ENCODE peak calls at places on chromosomes 6 and 20, in ten cellular contexts. D is CD8-positive, alpha-beta memory T cell; Y is left ventricle myocardium inferior; K is uterus; H is heart left ventricle; F is tibial nerve; G is heart right ventricle; Q is stomach; A is endodermal cell; T is H1. W is an unnamed sample. For H3K36me3 and H3K27me3, the result is how much of the 10 kb centered on the place peaks cover.

GRCh38 chr20:50624351-50625016 is 66.9 kb downstream of the RIPOR3 start:
- DNase-seq in D (no peak), Y (no peak), K (no peak), H (no peak), F (no peak), G (no peak), Q (peak), A (no peak), T (no peak), W (no peak)

GRCh38 chr6:34057790-34058189 is 88.1 kb downstream of the GRM4 start:
- DNase-seq in D (no peak), Y (no peak), K (no peak), H (no peak), F (no peak), G (no peak), Q (no peak), A (no peak), T (no peak), W (no peak)

GRCh38 chr6:81876977-81877376 is 124.5 kb upstream of the TENT5A start:
- DNase-seq in D (no peak), Y (no peak), K (no peak), H (no peak), F (no peak), G (no peak), Q (no peak), A (no peak), T (no peak), W (no peak)

GRCh38 chr20:2402271-2402980 is 21.7 kb downstream of the TGM6 start:
- DNase-seq in D (no peak), Y (no peak), K (no peak), H (no peak), F (no peak), G (no peak), Q (no peak), A (no peak), T (no peak), W (no peak)

GRCh38 chr6:15960740-15961629 is 167.9 kb upstream of the MYLIP start:
- DNase-seq in D (no peak), Y (no peak), K (no peak), H (no peak), F (no peak), G (no peak), Q (no peak), A (peak), T (peak), W (no peak)

GRCh38 chr6:158605266-158605878 is 39.2 kb downstream of the DYNLT1 start:
- DNase-seq in D (peak), Y (no peak), K (peak), H (no peak), F (peak), G (no peak), Q (peak), A (peak), T (peak), W (peak)

GRCh38 chr20:58577139-58577806 is 62.1 kb upstream of the APCDD1L start:
- DNase-seq in D (no peak), Y (no peak), K (no peak), H (no peak), F (no peak), G (no peak), Q (no peak), A (no peak), T (no peak), W (no peak)

GRCh38 chr6:45718901-45719300 is 296.8 kb downstream of the CLIC5 start:
- DNase-seq in D (no peak), Y (no peak), K (no peak), H (no peak), F (no peak), G (no peak), Q (no peak), A (no peak), T (no peak), W (no peak)

GRCh38 chr20:12173333-12173732 is 255.6 kb downstream of the BTBD3 start:
- DNase-seq in D (no peak), Y (no peak), K (no peak), H (no peak), F (no peak), G (no peak), Q (no peak), A (no peak), T (no peak), W (peak)

GRCh38 chr20:36336204-36336603 is 30.1 kb downstream of the DLGAP4 start:
- DNase-seq in D (no peak), Y (no peak), K (no peak), H (no peak), F (no peak), G (no peak), Q (no peak), A (no peak), T (no peak), W (no peak)

GRCh38 chr20:53186630-53187029 is 214.5 kb downstream of the TSHZ2 start:
- DNase-seq in D (no peak), Y (no peak), K (no peak), H (no peak), F (no peak), G (no peak), Q (no peak), A (no peak), T (no peak), W (no peak)

GRCh38 chr20:54257090-54257816 is 49.4 kb downstream of the PFDN4 start:
- DNase-seq in D (no peak), Y (no peak), K (peak), H (no peak), F (no peak), G (no peak), Q (no peak), A (no peak), T (peak), W (peak)

GRCh38 chr20:22925613-22925983 is 109.5 kb upstream of the SSTR4 start:
- DNase-seq in D (no peak), Y (no peak), K (no peak), H (no peak), F (no peak), G (no peak), Q (no peak), A (no peak), T (no peak), W (no peak)

GRCh38 chr20:34262488-34263288 is 21.5 kb downstream of the ASIP start:
- DNase-seq in D (no peak), Y (peak), K (peak), H (peak), F (no peak), G (peak), Q (peak), A (peak), T (no peak), W (peak)

GRCh38 chr6:11354019-11354418 is 121.6 kb upstream of the NEDD9 start:
- DNase-seq in D (no peak), Y (peak), K (peak), H (peak), F (no peak), G (peak), Q (no peak), A (peak), T (no peak), W (no peak)

GRCh38 chr20:53677447-53678314 is 84.0 kb upstream of the ZNF217 start:
- DNase-seq in D (no peak), Y (peak), K (peak), H (peak), F (no peak), G (no peak), Q (peak), A (peak), T (no peak), W (no peak)

GRCh38 chr20:53841741-53842140 is 228.7 kb downstream of the BCAS1 start:
- DNase-seq in D (no peak), Y (no peak), K (no peak), H (no peak), F (no peak), G (no peak), Q (no peak), A (no peak), T (no peak), W (no peak)

GRCh38 chr20:51182571-51182970 is 159.7 kb upstream of the KCNG1 start:
- DNase-seq in D (no peak), Y (no peak), K (no peak), H (no peak), F (no peak), G (no peak), Q (no peak), A (no peak), T (no peak), W (no peak)

GRCh38 chr20:16434087-16434664 is 139.1 kb downstream of the KIF16B start:
- DNase-seq in D (peak), Y (peak), K (peak), H (peak), F (peak), G (peak), Q (peak), A (peak), T (peak), W (peak)

GRCh38 chr20:1326031-1326930 is 2.7 kb downstream of the SDCBP2 start:
- DNase-seq in D (no peak), Y (peak), K (peak), H (peak), F (no peak), G (no peak), Q (no peak), A (peak), T (no peak), W (no peak)

GRCh38 chr6:165308926-165309731 is at the start of gene C6orf118:
- DNase-seq in D (no peak), Y (peak), K (no peak), H (peak), F (no peak), G (peak), Q (no peak), A (peak), T (peak), W (peak)

GRCh38 chr6:130888246-130888645 is 61.0 kb downstream of the SMLR1 start:
- DNase-seq in D (no peak), Y (no peak), K (no peak), H (no peak), F (no peak), G (no peak), Q (no peak), A (no peak), T (no peak), W (no peak)

GRCh38 chr6:107600936-107601335 is 111.0 kb downstream of the SOBP start:
- DNase-seq in D (no peak), Y (no peak), K (no peak), H (peak), F (no peak), G (no peak), Q (peak), A (peak), T (no peak), W (peak)

GRCh38 chr6:125867483-125867935 is 76.7 kb downstream of the NCOA7 start:
- DNase-seq in D (no peak), Y (no peak), K (no peak), H (no peak), F (no peak), G (no peak), Q (no peak), A (peak), T (peak), W (peak)

GRCh38 chr6:2780109-2780730 is 15.0 kb downstream of the WRNIP1 start:
- DNase-seq in D (no peak), Y (no peak), K (no peak), H (no peak), F (no peak), G (no peak), Q (no peak), A (no peak), T (no peak), W (no peak)

GRCh38 chr6:95978230-95978629 is 37.5 kb upstream of the FUT9 start:
- DNase-seq in D (no peak), Y (no peak), K (no peak), H (no peak), F (no peak), G (no peak), Q (no peak), A (no peak), T (no peak), W (no peak)

GRCh38 chr6:41652876-41653641 is 14.8 kb downstream of the MDFI start:
- DNase-seq in D (no peak), Y (no peak), K (no peak), H (no peak), F (no peak), G (no peak), Q (peak), A (peak), T (no peak), W (peak)

GRCh38 chr20:37511605-37512275 is 9.3 kb upstream of the NNAT start:
- DNase-seq in D (no peak), Y (no peak), K (no peak), H (no peak), F (no peak), G (no peak), Q (no peak), A (no peak), T (no peak), W (peak)

GRCh38 chr20:36736451-36737182 is 9.3 kb downstream of the NDRG3 start:
- DNase-seq in D (no peak), Y (no peak), K (no peak), H (no peak), F (no peak), G (no peak), Q (no peak), A (peak), T (no peak), W (no peak)

GRCh38 chr6:166626177-166627038 is 643 bp downstream of the RPS6KA2 start:
- DNase-seq in D (peak), Y (no peak), K (no peak), H (peak), F (no peak), G (no peak), Q (peak), A (peak), T (no peak), W (peak)

GRCh38 chr20:11716239-11716944 is 201.3 kb upstream of the BTBD3 start:
- DNase-seq in D (no peak), Y (no peak), K (no peak), H (no peak), F (no peak), G (no peak), Q (no peak), A (peak), T (peak), W (peak)

GRCh38 chr20:3121271-3121911 is 36.9 kb upstream of the AVP start:
- DNase-seq in D (no peak), Y (no peak), K (no peak), H (no peak), F (no peak), G (no peak), Q (no peak), A (no peak), T (no peak), W (no peak)

GRCh38 chr6:129033173-129033572 is 150.2 kb downstream of the LAMA2 start:
- DNase-seq in D (no peak), Y (no peak), K (no peak), H (no peak), F (no peak), G (no peak), Q (no peak), A (no peak), T (no peak), W (no peak)

GRCh38 chr20:58481541-58482021 is 33.6 kb downstream of the APCDD1L start:
- DNase-seq in D (peak), Y (no peak), K (no peak), H (no peak), F (no peak), G (peak), Q (peak), A (peak), T (peak), W (no peak)

GRCh38 chr6:53737746-53738145 is 57.1 kb upstream of the LRRC1 start:
- DNase-seq in D (no peak), Y (no peak), K (no peak), H (no peak), F (no peak), G (no peak), Q (no peak), A (no peak), T (no peak), W (no peak)

GRCh38 chr6:116268589-116269293 is 11.0 kb downstream of the TSPYL1 start:
- DNase-seq in D (no peak), Y (no peak), K (no peak), H (no peak), F (no peak), G (no peak), Q (no peak), A (no peak), T (no peak), W (no peak)

DNA sequence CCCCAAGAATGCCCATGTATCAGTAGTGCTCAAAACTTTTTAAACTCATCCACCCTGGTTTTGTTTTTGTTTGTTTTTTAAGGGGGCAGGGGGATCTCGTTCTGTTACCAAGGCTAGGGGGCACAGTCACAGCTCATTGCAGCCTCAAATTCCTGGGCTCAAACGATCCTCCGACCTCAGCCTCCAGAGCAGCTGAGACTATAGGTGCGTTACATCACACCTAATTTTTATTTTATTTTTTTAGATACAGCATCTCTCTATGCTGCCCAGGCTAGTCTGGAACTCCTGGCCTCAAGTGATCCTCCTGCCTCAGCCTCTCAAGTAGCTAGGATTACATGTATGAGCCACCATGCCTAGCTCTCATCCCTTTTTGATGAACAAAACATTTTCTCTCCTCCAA is 11.2 kb downstream of the PHIP start:
- DNase-seq in D (no peak), Y (no peak), K (no peak), H (no peak), F (no peak), G (no peak), Q (no peak), A (no peak), T (no peak), W (no peak)
- H3K36me3 ChIP-seq in D (under half), Y (under half), K (under half), H (under half), F (under half), G (under half), Q (under half), A (under half), T (under half), W (under half)

DNA sequence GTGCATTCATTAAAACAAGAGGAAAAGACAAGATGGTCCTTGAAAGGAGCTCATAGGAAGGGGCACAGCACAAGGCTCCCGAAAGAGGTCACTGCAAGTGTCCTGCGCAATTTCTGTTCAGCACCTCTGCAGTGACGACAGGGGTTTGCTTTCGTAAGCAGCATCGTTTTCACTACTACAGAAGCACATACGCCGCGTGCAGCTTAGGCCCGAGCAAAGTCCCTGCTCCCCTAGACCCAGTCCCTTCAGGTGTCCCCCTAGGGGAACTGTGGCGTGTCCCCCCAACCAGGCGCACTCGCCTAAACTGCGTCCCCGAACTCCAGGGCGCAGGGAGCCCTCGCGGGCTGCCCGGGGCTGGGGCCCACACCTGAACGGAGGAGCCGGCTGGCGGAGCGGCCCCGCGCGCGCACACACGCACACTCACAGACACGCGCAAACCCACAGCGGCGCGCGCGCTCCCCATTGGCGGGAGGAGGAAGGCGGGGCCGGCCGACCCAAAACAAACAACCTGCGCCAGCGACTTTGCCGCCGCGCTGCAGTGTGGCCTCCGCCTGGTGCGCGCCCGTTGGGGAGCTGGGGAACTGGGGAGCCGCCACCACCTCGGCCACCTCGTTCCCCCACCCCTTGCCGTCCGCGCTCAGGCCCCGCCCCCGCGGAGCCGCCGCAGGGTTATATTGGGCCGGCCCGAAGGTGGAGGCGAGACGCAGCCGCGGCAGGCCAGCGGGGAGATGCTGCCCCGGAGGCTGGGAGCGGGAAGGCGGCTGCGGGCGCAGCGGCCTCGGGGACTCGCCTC is at the start of gene FOXQ1:
- DNase-seq in D (no peak), Y (no peak), K (no peak), H (no peak), F (no peak), G (no peak), Q (peak), A (peak), T (no peak), W (peak)
- H3K27me3 ChIP-seq in D (under half), Y (half or more), K (under half), H (half or more), F (under half), G (half or more), Q (half or more), A (half or more), T (half or more), W (under half)

GRCh38 chr6:157198425-157199279 is 124.7 kb downstream of the TMEM242 start:
- DNase-seq in D (no peak), Y (peak), K (no peak), H (peak), F (no peak), G (peak), Q (peak), A (no peak), T (no peak), W (no peak)
- H3K36me3 ChIP-seq in D (under half), Y (half or more), K (under half), H (half or more), F (half or more), G (under half), Q (under half), A (half or more), T (half or more), W (under half)

GRCh38 chr20:20368414-20369352 is 779 bp downstream of the INSM1 start:
- DNase-seq in D (no peak), Y (no peak), K (no peak), H (no peak), F (no peak), G (no peak), Q (no peak), A (peak), T (no peak), W (no peak)

GRCh38 chr20:20367681-20368413 is at the start of gene INSM1:
- DNase-seq in D (no peak), Y (no peak), K (no peak), H (no peak), F (no peak), G (no peak), Q (no peak), A (peak), T (no peak), W (no peak)

GRCh38 chr20:20371133-20371532 is 3.2 kb downstream of the INSM1 start:
- DNase-seq in D (no peak), Y (no peak), K (no peak), H (no peak), F (no peak), G (no peak), Q (no peak), A (no peak), T (no peak), W (no peak)

GRCh38 chr20:20370087-20370575 is 2.2 kb downstream of the INSM1 start:
- DNase-seq in D (no peak), Y (no peak), K (no peak), H (no peak), F (no peak), G (no peak), Q (no peak), A (no peak), T (no peak), W (no peak)

GRCh38 chr20:20369353-20370086 is 1.6 kb downstream of the INSM1 start:
- DNase-seq in D (no peak), Y (no peak), K (no peak), H (no peak), F (no peak), G (no peak), Q (peak), A (peak), T (no peak), W (no peak)
- H3K27me3 ChIP-seq in D (under half), Y (half or more), K (under half), H (half or more), F (under half), G (half or more), Q (half or more), A (half or more), T (under half), W (under half)

GRCh38 chr20:63491635-63492230 is 7.2 kb downstream of the EEF1A2 start:
- DNase-seq in D (no peak), Y (no peak), K (no peak), H (no peak), F (no peak), G (no peak), Q (no peak), A (no peak), T (no peak), W (no peak)

GRCh38 chr20:63491078-63491477 is 7.8 kb downstream of the EEF1A2 start:
- DNase-seq in D (no peak), Y (no peak), K (no peak), H (no peak), F (no peak), G (no peak), Q (no peak), A (no peak), T (no peak), W (no peak)

GRCh38 chr20:63492982-63493381 is 5.9 kb downstream of the EEF1A2 start:
- DNase-seq in D (no peak), Y (no peak), K (no peak), H (no peak), F (no peak), G (no peak), Q (no peak), A (no peak), T (no peak), W (no peak)

GRCh38 chr20:63493563-63494020 is 5.3 kb downstream of the EEF1A2 start:
- DNase-seq in D (no peak), Y (no peak), K (no peak), H (no peak), F (no peak), G (no peak), Q (no peak), A (no peak), T (no peak), W (no peak)

GRCh38 chr20:63492518-63492917 is 6.4 kb downstream of the EEF1A2 start:
- DNase-seq in D (no peak), Y (no peak), K (no peak), H (no peak), F (no peak), G (no peak), Q (no peak), A (no peak), T (no peak), W (no peak)
- H3K36me3 ChIP-seq in D (under half), Y (half or more), K (under half), H (under half), F (under half), G (under half), Q (under half), A (under half), T (under half), W (under half)